ENCODE peak calls at places on chromosomes 1 and 21, in eight cellular contexts. One of them, this sample, is unnamed.

GRCh38 chr1:36934061-36934460 is 100.3 kb downstream of the GRIK3 start:
- DNase-seq in fibroblast of mammary gland: no peak
- DNase-seq in cardiac fibroblast: no peak
- DNase-seq in endothelial cell: no peak
- DNase-seq in adrenal gland: no peak
- DNase-seq in OCI-LY7: no peak
- DNase-seq in RWPE1: no peak
- DNase-seq in upper lobe of right lung: no peak
- DNase-seq in this sample: no peak

GRCh38 chr1:244207042-244207934 is 156.2 kb downstream of the ZBTB18 start:
- DNase-seq in fibroblast of mammary gland: peak
- DNase-seq in cardiac fibroblast: peak
- DNase-seq in endothelial cell: no peak
- DNase-seq in adrenal gland: no peak
- DNase-seq in OCI-LY7: no peak
- DNase-seq in RWPE1: no peak
- DNase-seq in upper lobe of right lung: no peak
- DNase-seq in this sample: no peak

GRCh38 chr1:15132961-15133360 is 20.6 kb upstream of the TMEM51 start:
- DNase-seq in fibroblast of mammary gland: no peak
- DNase-seq in cardiac fibroblast: no peak
- DNase-seq in endothelial cell: no peak
- DNase-seq in adrenal gland: no peak
- DNase-seq in OCI-LY7: no peak
- DNase-seq in RWPE1: no peak
- DNase-seq in upper lobe of right lung: no peak
- DNase-seq in this sample: no peak

GRCh38 chr21:18986197-18986596 is 582.6 kb upstream of the TMPRSS15 start:
- DNase-seq in fibroblast of mammary gland: no peak
- DNase-seq in cardiac fibroblast: no peak
- DNase-seq in endothelial cell: no peak
- DNase-seq in adrenal gland: no peak
- DNase-seq in OCI-LY7: no peak
- DNase-seq in RWPE1: no peak
- DNase-seq in upper lobe of right lung: no peak
- DNase-seq in this sample: no peak

GRCh38 chr1:119449964-119450363 is 35.0 kb downstream of the HSD3B2 start:
- DNase-seq in fibroblast of mammary gland: peak
- DNase-seq in cardiac fibroblast: no peak
- DNase-seq in endothelial cell: no peak
- DNase-seq in adrenal gland: no peak
- DNase-seq in OCI-LY7: no peak
- DNase-seq in RWPE1: no peak
- DNase-seq in upper lobe of right lung: no peak
- DNase-seq in this sample: no peak

GRCh38 chr1:1539310-1540014 is 962 bp downstream of the TMEM240 start:
- DNase-seq in fibroblast of mammary gland: peak
- DNase-seq in cardiac fibroblast: peak
- DNase-seq in endothelial cell: peak
- DNase-seq in adrenal gland: peak
- DNase-seq in OCI-LY7: no peak
- DNase-seq in RWPE1: no peak
- DNase-seq in upper lobe of right lung: no peak
- DNase-seq in this sample: no peak

GRCh38 chr21:37467082-37467481 is 100.5 kb downstream of the DYRK1A start:
- DNase-seq in fibroblast of mammary gland: no peak
- DNase-seq in cardiac fibroblast: no peak
- DNase-seq in endothelial cell: no peak
- DNase-seq in adrenal gland: no peak
- DNase-seq in OCI-LY7: no peak
- DNase-seq in RWPE1: no peak
- DNase-seq in upper lobe of right lung: no peak
- DNase-seq in this sample: no peak

GRCh38 chr1:161330346-161330745 is 16.2 kb downstream of the SDHC start:
- DNase-seq in fibroblast of mammary gland: no peak
- DNase-seq in cardiac fibroblast: no peak
- DNase-seq in endothelial cell: no peak
- DNase-seq in adrenal gland: no peak
- DNase-seq in OCI-LY7: no peak
- DNase-seq in RWPE1: no peak
- DNase-seq in upper lobe of right lung: no peak
- DNase-seq in this sample: no peak

GRCh38 chr1:85240659-85241058 is 18.8 kb downstream of the C1orf52 start:
- DNase-seq in fibroblast of mammary gland: no peak
- DNase-seq in cardiac fibroblast: peak
- DNase-seq in endothelial cell: no peak
- DNase-seq in adrenal gland: no peak
- DNase-seq in OCI-LY7: no peak
- DNase-seq in RWPE1: no peak
- DNase-seq in upper lobe of right lung: no peak
- DNase-seq in this sample: no peak

GRCh38 chr1:174956086-174956485 is 43.7 kb upstream of the CACYBP start:
- DNase-seq in fibroblast of mammary gland: no peak
- DNase-seq in cardiac fibroblast: no peak
- DNase-seq in endothelial cell: no peak
- DNase-seq in adrenal gland: no peak
- DNase-seq in OCI-LY7: peak
- DNase-seq in RWPE1: no peak
- DNase-seq in upper lobe of right lung: no peak
- DNase-seq in this sample: no peak

GRCh38 chr1:8584316-8584715 is 233.1 kb downstream of the RERE start:
- DNase-seq in fibroblast of mammary gland: no peak
- DNase-seq in cardiac fibroblast: no peak
- DNase-seq in endothelial cell: no peak
- DNase-seq in adrenal gland: no peak
- DNase-seq in OCI-LY7: no peak
- DNase-seq in RWPE1: no peak
- DNase-seq in upper lobe of right lung: no peak
- DNase-seq in this sample: no peak

GRCh38 chr1:108316545-108316944 is 72.7 kb upstream of the NBPF4 start:
- DNase-seq in fibroblast of mammary gland: peak
- DNase-seq in cardiac fibroblast: peak
- DNase-seq in endothelial cell: no peak
- DNase-seq in adrenal gland: no peak
- DNase-seq in OCI-LY7: no peak
- DNase-seq in RWPE1: no peak
- DNase-seq in upper lobe of right lung: no peak
- DNase-seq in this sample: no peak

GRCh38 chr1:27135920-27136551 is 18.9 kb downstream of the SLC9A1 start:
- DNase-seq in fibroblast of mammary gland: no peak
- DNase-seq in cardiac fibroblast: no peak
- DNase-seq in endothelial cell: no peak
- DNase-seq in adrenal gland: no peak
- DNase-seq in OCI-LY7: peak
- DNase-seq in RWPE1: no peak
- DNase-seq in upper lobe of right lung: no peak
- DNase-seq in this sample: peak
- TF ChIP-seq CTCF in fibroblast of mammary gland: no peak
- TF ChIP-seq CTCF in cardiac fibroblast: peak
- TF ChIP-seq CTCF in endothelial cell: no peak
- TF ChIP-seq CTCF in adrenal gland: no peak
- TF ChIP-seq CTCF in OCI-LY7: peak
- TF ChIP-seq CTCF in RWPE1: no peak
- TF ChIP-seq CTCF in upper lobe of right lung: no peak
- TF ChIP-seq CTCF in this sample: no peak

DNA sequence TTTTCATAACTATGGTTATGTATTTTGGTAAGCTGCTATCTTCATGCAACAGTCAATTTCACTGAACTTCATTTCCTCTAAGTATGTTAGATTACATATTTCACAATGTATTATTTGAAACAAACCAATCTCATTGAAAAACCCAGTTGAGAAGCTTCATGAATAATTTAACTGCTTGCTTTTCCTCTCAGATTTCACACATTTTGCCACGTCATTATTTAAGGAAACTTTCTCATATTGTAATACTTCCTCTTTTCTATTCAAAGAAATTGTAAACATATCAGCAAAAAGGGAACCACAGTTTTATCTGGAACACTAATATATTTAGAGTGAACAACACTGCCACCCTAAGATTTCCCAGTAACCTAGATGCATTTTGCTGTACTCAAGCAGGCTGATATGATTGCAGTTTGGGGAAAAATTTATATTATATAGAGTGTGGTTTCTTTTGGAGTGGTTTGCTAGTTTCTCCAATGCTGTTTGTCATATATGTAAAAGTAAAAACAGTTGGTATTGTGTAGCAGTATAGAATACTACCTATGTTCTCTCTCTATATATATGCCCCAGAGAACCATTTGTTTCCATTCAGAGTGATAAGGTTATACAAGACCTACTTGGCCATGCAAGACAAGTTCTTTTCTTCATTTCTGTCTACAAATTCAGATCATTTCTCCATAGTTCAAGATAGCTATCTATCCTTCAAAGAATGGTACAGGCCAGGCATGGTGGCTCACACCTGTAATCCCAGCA is 28.4 kb upstream of the AHCTF1 start:
- DNase-seq in fibroblast of mammary gland: peak
- DNase-seq in cardiac fibroblast: peak
- DNase-seq in endothelial cell: no peak
- DNase-seq in adrenal gland: no peak
- DNase-seq in OCI-LY7: peak
- DNase-seq in RWPE1: no peak
- DNase-seq in upper lobe of right lung: no peak
- DNase-seq in this sample: no peak
- TF ChIP-seq CTCF in fibroblast of mammary gland: peak
- TF ChIP-seq CTCF in cardiac fibroblast: no peak
- TF ChIP-seq CTCF in endothelial cell: no peak
- TF ChIP-seq CTCF in adrenal gland: no peak
- TF ChIP-seq CTCF in OCI-LY7: no peak
- TF ChIP-seq CTCF in RWPE1: no peak
- TF ChIP-seq CTCF in upper lobe of right lung: no peak
- TF ChIP-seq CTCF in this sample: no peak

GRCh38 chr1:32925360-32926142 is 24.4 kb upstream of the TMEM54 start:
- DNase-seq in fibroblast of mammary gland: no peak
- DNase-seq in cardiac fibroblast: peak
- DNase-seq in endothelial cell: peak
- DNase-seq in adrenal gland: no peak
- DNase-seq in OCI-LY7: no peak
- DNase-seq in RWPE1: no peak
- DNase-seq in upper lobe of right lung: no peak
- DNase-seq in this sample: no peak
- TF ChIP-seq CTCF in fibroblast of mammary gland: no peak
- TF ChIP-seq CTCF in cardiac fibroblast: no peak
- TF ChIP-seq CTCF in endothelial cell: no peak
- TF ChIP-seq CTCF in adrenal gland: no peak
- TF ChIP-seq CTCF in OCI-LY7: no peak
- TF ChIP-seq CTCF in RWPE1: no peak
- TF ChIP-seq CTCF in upper lobe of right lung: no peak
- TF ChIP-seq CTCF in this sample: no peak

GRCh38 chr1:91755176-91755575 is 130.8 kb downstream of the TGFBR3 start:
- DNase-seq in fibroblast of mammary gland: peak
- DNase-seq in cardiac fibroblast: peak
- DNase-seq in endothelial cell: no peak
- DNase-seq in adrenal gland: no peak
- DNase-seq in OCI-LY7: no peak
- DNase-seq in RWPE1: no peak
- DNase-seq in upper lobe of right lung: no peak
- DNase-seq in this sample: no peak
- TF ChIP-seq CTCF in fibroblast of mammary gland: no peak
- TF ChIP-seq CTCF in cardiac fibroblast: no peak
- TF ChIP-seq CTCF in endothelial cell: no peak
- TF ChIP-seq CTCF in adrenal gland: no peak
- TF ChIP-seq CTCF in OCI-LY7: no peak
- TF ChIP-seq CTCF in RWPE1: no peak
- TF ChIP-seq CTCF in upper lobe of right lung: no peak
- TF ChIP-seq CTCF in this sample: no peak

GRCh38 chr1:177354247-177354646 is 183.5 kb downstream of the BRINP2 start:
- DNase-seq in fibroblast of mammary gland: no peak
- DNase-seq in cardiac fibroblast: no peak
- DNase-seq in endothelial cell: no peak
- DNase-seq in adrenal gland: no peak
- DNase-seq in OCI-LY7: no peak
- DNase-seq in RWPE1: no peak
- DNase-seq in upper lobe of right lung: no peak
- DNase-seq in this sample: no peak

GRCh38 chr1:177360791-177361190 is 190.0 kb downstream of the BRINP2 start:
- DNase-seq in fibroblast of mammary gland: no peak
- DNase-seq in cardiac fibroblast: no peak
- DNase-seq in endothelial cell: no peak
- DNase-seq in adrenal gland: no peak
- DNase-seq in OCI-LY7: no peak
- DNase-seq in RWPE1: no peak
- DNase-seq in upper lobe of right lung: no peak
- DNase-seq in this sample: no peak

GRCh38 chr1:177351361-177352108 is 180.8 kb downstream of the BRINP2 start:
- DNase-seq in fibroblast of mammary gland: no peak
- DNase-seq in cardiac fibroblast: no peak
- DNase-seq in endothelial cell: peak
- DNase-seq in adrenal gland: no peak
- DNase-seq in OCI-LY7: no peak
- DNase-seq in RWPE1: no peak
- DNase-seq in upper lobe of right lung: peak
- DNase-seq in this sample: no peak

GRCh38 chr1:177355575-177355974 is 184.8 kb downstream of the BRINP2 start:
- DNase-seq in fibroblast of mammary gland: peak
- DNase-seq in cardiac fibroblast: peak
- DNase-seq in endothelial cell: peak
- DNase-seq in adrenal gland: no peak
- DNase-seq in OCI-LY7: peak
- DNase-seq in RWPE1: peak
- DNase-seq in upper lobe of right lung: no peak
- DNase-seq in this sample: no peak
- TF ChIP-seq CTCF in fibroblast of mammary gland: peak
- TF ChIP-seq CTCF in cardiac fibroblast: peak
- TF ChIP-seq CTCF in endothelial cell: peak
- TF ChIP-seq CTCF in adrenal gland: peak
- TF ChIP-seq CTCF in OCI-LY7: peak
- TF ChIP-seq CTCF in RWPE1: no peak
- TF ChIP-seq CTCF in upper lobe of right lung: peak
- TF ChIP-seq CTCF in this sample: no peak

GRCh38 chr1:97243973-97244560 is 522.5 kb downstream of the PTBP2 start:
- DNase-seq in fibroblast of mammary gland: peak
- DNase-seq in cardiac fibroblast: peak
- DNase-seq in endothelial cell: no peak
- DNase-seq in adrenal gland: no peak
- DNase-seq in OCI-LY7: peak
- DNase-seq in RWPE1: peak
- DNase-seq in upper lobe of right lung: no peak
- DNase-seq in this sample: no peak
- TF ChIP-seq CTCF in fibroblast of mammary gland: peak
- TF ChIP-seq CTCF in cardiac fibroblast: peak
- TF ChIP-seq CTCF in endothelial cell: peak
- TF ChIP-seq CTCF in adrenal gland: peak
- TF ChIP-seq CTCF in OCI-LY7: peak
- TF ChIP-seq CTCF in RWPE1: peak
- TF ChIP-seq CTCF in upper lobe of right lung: peak
- TF ChIP-seq CTCF in this sample: peak

GRCh38 chr21:15001773-15002647 is 62.8 kb downstream of the NRIP1 start:
- DNase-seq in fibroblast of mammary gland: no peak
- DNase-seq in cardiac fibroblast: no peak
- DNase-seq in endothelial cell: no peak
- DNase-seq in adrenal gland: no peak
- DNase-seq in OCI-LY7: no peak
- DNase-seq in RWPE1: no peak
- DNase-seq in upper lobe of right lung: no peak
- DNase-seq in this sample: no peak
- TF ChIP-seq CTCF in fibroblast of mammary gland: no peak
- TF ChIP-seq CTCF in cardiac fibroblast: no peak
- TF ChIP-seq CTCF in endothelial cell: no peak
- TF ChIP-seq CTCF in adrenal gland: no peak
- TF ChIP-seq CTCF in OCI-LY7: no peak
- TF ChIP-seq CTCF in RWPE1: no peak
- TF ChIP-seq CTCF in upper lobe of right lung: no peak
- TF ChIP-seq CTCF in this sample: no peak

GRCh38 chr1:219132939-219133338 is 40.7 kb upstream of the LYPLAL1 start:
- DNase-seq in fibroblast of mammary gland: no peak
- DNase-seq in cardiac fibroblast: no peak
- DNase-seq in endothelial cell: no peak
- DNase-seq in adrenal gland: no peak
- DNase-seq in OCI-LY7: no peak
- DNase-seq in RWPE1: no peak
- DNase-seq in upper lobe of right lung: no peak
- DNase-seq in this sample: no peak
- TF ChIP-seq CTCF in fibroblast of mammary gland: no peak
- TF ChIP-seq CTCF in cardiac fibroblast: no peak
- TF ChIP-seq CTCF in endothelial cell: no peak
- TF ChIP-seq CTCF in adrenal gland: no peak
- TF ChIP-seq CTCF in OCI-LY7: no peak
- TF ChIP-seq CTCF in RWPE1: no peak
- TF ChIP-seq CTCF in upper lobe of right lung: no peak
- TF ChIP-seq CTCF in this sample: no peak

This sample was measured in natural killer cell.